ENCODE peak calls at places on chromosomes 3 and 15, in seven cellular contexts. Q, U, P, S, L, X and N are unnamed samples.
A peak's percentile ranks its signal among the peaks of the same experiment; 100 is the strongest.

GRCh38 chr3:141236351-141236750 is 4.7 kb downstream of the PXYLP1 start:
- DNase-seq in Q (no peak), U (no peak), P (no peak), S (no peak), L (no peak), X (no peak), N (no peak)

GRCh38 chr3:8769088-8769822 is at the start of gene OXTR:
- DNase-seq in Q (peak; percentile 72), U (peak; percentile 90), P (peak; percentile 82), S (peak; percentile 87), L (peak; percentile 77), X (peak; percentile 72), N (peak; percentile 74)

GRCh38 chr3:112519424-112520001 is 20.2 kb upstream of the BTLA start:
- DNase-seq in Q (peak; percentile 73), U (no peak), P (peak; percentile 78), S (peak; percentile 80), L (peak; percentile 27), X (no peak), N (peak; percentile 84)

GRCh38 chr3:185537369-185537970 is 14.9 kb downstream of the LIPH start:
- DNase-seq in Q (peak; percentile 58), U (no peak), P (peak; percentile 80), S (peak; percentile 66), L (no peak), X (no peak), N (peak; percentile 26)

GRCh38 chr15:68292967-68293366 is 15.4 kb downstream of the FEM1B start:
- DNase-seq in Q (no peak), U (no peak), P (no peak), S (no peak), L (no peak), X (no peak), N (no peak)

GRCh38 chr3:15892311-15892710 is 94.5 kb upstream of the ANKRD28 start:
- DNase-seq in Q (no peak), U (no peak), P (no peak), S (no peak), L (no peak), X (no peak), N (no peak)

GRCh38 chr3:177966493-177966892 is 569.7 kb upstream of the KCNMB2 start:
- DNase-seq in Q (no peak), U (no peak), P (no peak), S (no peak), L (no peak), X (no peak), N (no peak)

GRCh38 chr15:71128939-71129562 is 13.8 kb downstream of the THSD4 start:
- DNase-seq in Q (no peak), U (no peak), P (peak; percentile 47), S (no peak), L (no peak), X (no peak), N (no peak)

GRCh38 chr3:60636846-60637245 is 614.4 kb downstream of the FHIT start:
- DNase-seq in Q (peak; percentile 16), U (peak; percentile 44), P (peak; percentile 20), S (peak; percentile 79), L (peak; percentile 6), X (no peak), N (no peak)

GRCh38 chr3:188283347-188283746 is 129.4 kb downstream of the LPP start:
- DNase-seq in Q (peak; percentile 79), U (no peak), P (peak; percentile 50), S (no peak), L (no peak), X (no peak), N (no peak)

GRCh38 chr3:64805248-64805647 is 117.4 kb upstream of the ADAMTS9 start:
- DNase-seq in Q (no peak), U (no peak), P (no peak), S (no peak), L (no peak), X (no peak), N (no peak)

GRCh38 chr15:39976291-39977274 is 42.7 kb downstream of the EIF2AK4 start:
- DNase-seq in Q (no peak), U (peak; percentile 79), P (peak; percentile 52), S (peak; percentile 65), L (peak; percentile 35), X (peak; percentile 15), N (no peak)

GRCh38 chr3:184308744-184309143 is 5.7 kb upstream of the EIF4G1 start:
- DNase-seq in Q (no peak), U (no peak), P (no peak), S (no peak), L (no peak), X (no peak), N (no peak)

GRCh38 chr3:171157286-171157685 is 130.8 kb upstream of the SLC2A2 start:
- DNase-seq in Q (no peak), U (peak; percentile 51), P (no peak), S (peak; percentile 31), L (no peak), X (no peak), N (no peak)

GRCh38 chr3:125916376-125916978 is 52.5 kb upstream of the ROPN1B start:
- DNase-seq in Q (peak; percentile 95), U (peak; percentile 96), P (peak; percentile 91), S (peak; percentile 98), L (peak; percentile 94), X (peak; percentile 84), N (peak; percentile 88)

GRCh38 chr3:24683090-24683489 is 188.4 kb upstream of the THRB start:
- DNase-seq in Q (peak; percentile 41), U (no peak), P (peak; percentile 10), S (no peak), L (no peak), X (no peak), N (peak; percentile 94)

GRCh38 chr3:43001556-43002121 is 22.5 kb downstream of the GASK1A start:
- DNase-seq in Q (no peak), U (no peak), P (no peak), S (no peak), L (no peak), X (no peak), N (no peak)

GRCh38 chr15:27592036-27592725 is 506.9 kb downstream of the OCA2 start:
- DNase-seq in Q (no peak), U (no peak), P (no peak), S (peak; percentile 37), L (no peak), X (no peak), N (no peak)
- H3K4ac ChIP-seq in Q (no peak overlapping the region), U (no peak overlapping the region), P (no peak overlapping the region), S (no peak overlapping the region), L (no peak overlapping the region), X (no peak overlapping the region), N (no peak overlapping the region)

DNA sequence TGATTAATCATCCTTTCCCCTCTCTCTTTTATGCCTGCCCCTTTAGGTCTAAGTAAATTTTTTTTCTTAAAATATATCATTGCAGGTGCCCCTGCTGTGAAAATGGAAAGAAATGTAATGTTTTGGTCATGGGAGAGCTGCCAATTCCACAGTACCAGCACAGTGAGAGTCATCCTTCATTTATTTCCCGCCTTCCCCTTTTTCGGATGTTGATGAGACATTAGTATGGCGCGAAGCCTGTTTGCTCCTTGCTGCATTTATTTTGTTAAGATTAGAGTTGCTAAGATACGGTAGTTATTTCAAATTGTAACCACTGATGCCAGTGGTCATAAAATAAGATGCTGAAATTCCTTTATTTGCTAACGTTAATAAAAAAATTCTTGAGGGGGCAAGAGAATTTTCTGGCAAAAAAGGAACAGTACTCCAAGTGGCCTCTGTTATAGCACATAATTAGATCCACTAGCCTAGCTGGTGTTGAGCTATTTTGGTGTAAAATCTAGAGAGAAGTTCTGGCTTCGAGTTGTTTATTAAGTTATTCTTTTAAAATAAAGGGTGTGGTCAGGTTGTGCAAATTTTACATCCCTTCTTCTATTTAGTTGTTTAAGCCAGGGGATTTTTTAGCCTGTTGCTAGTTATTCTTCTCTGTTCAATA is 62.8 kb downstream of the MDFIC2 start:
- DNase-seq in Q (no peak), U (no peak), P (no peak), S (no peak), L (no peak), X (no peak), N (no peak)
- H2AK5ac ChIP-seq in Q (no peak overlapping the region), U (no peak overlapping the region), P (no peak overlapping the region), S (no peak overlapping the region), L (no peak overlapping the region), X (no peak overlapping the region), N (no peak overlapping the region)

GRCh38 chr3:189295089-189295488 is 123.3 kb downstream of the TPRG1 start:
- DNase-seq in Q (no peak), U (no peak), P (no peak), S (no peak), L (no peak), X (no peak), N (no peak)

GRCh38 chr3:189294649-189295048 is 122.9 kb downstream of the TPRG1 start:
- DNase-seq in Q (no peak), U (no peak), P (no peak), S (no peak), L (no peak), X (no peak), N (no peak)

GRCh38 chr3:189289251-189289650 is 117.5 kb downstream of the TPRG1 start:
- DNase-seq in Q (no peak), U (no peak), P (no peak), S (no peak), L (no peak), X (no peak), N (no peak)

GRCh38 chr3:189288348-189289235 is 116.8 kb downstream of the TPRG1 start:
- DNase-seq in Q (no peak), U (no peak), P (no peak), S (no peak), L (no peak), X (no peak), N (no peak)

DNA sequence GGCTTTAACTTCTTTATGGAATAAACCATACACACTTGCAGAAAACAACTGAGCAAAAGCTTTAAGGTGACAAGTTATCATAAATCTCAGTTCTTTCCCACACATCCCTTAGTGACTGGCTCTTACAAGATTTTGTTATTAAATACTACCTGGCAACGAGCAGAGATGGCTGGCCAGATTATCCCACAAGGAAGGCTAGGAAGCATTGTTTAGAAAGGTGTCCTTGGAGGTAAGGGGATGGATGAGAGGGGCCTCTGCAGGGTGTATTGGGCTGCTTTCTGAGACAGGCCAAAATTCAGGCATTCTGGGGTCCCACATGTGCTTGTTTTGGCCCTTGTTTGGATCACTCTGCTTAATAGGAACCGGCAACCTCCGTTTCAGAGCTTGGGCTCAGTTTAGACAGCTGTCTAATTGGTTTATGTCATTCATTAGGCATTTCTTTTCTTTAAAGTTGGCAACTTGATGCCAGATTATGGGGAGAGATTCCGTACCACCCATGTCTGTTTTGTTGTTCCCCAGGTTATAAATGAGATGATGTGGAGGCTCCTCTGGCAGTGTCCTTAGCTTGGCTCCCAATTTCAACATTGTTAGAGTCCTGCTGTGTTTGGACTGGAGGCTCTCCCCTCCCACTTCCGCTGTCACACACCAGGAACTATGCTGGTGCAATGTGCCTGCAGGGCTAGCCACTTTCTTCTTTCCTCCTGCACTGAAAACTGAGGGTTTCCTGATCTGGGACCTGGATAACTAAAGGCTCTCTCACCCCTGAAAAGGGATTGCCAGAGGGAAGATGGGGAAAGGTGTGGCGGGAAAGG is 121.1 kb downstream of the TPRG1 start:
- DNase-seq in Q (no peak), U (no peak), P (no peak), S (peak; percentile 28), L (no peak), X (no peak), N (peak; percentile 76)
- H3K4me2 ChIP-seq in Q (no peak overlapping the region), U (no peak overlapping the region), P (no peak overlapping the region), S (no peak overlapping the region), L (no peak overlapping the region), X (no peak overlapping the region), N (no peak overlapping the region)

DNA sequence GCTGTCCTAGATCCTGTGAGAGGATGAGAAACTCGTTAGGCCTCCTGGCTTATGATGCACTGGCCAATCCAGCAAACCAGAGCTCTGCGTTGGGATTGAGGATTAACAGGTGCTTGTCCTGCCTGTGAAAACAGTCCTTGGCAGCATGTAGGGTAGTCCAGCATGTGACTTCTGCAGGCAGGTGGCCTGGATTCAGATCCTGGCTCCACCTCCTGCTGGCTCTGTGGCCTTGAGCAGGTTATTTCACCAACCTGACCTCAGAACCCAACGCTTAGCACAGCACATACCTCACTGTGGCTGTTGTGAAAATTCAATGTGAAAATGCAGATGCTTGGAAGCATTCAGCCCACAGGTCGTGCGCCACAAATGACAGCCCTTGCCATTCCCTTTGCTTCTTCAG is 33.6 kb downstream of the PLA2G4D start:
- DNase-seq in Q (no peak), U (no peak), P (no peak), S (no peak), L (no peak), X (no peak), N (no peak)
- H3K4ac ChIP-seq in Q (no peak overlapping the region), U (no peak overlapping the region), P (no peak overlapping the region), S (no peak overlapping the region), L (no peak overlapping the region), X (no peak overlapping the region), N (no peak overlapping the region)